ENCODE peak calls at places on chromosomes 16 and 17, in seven cellular contexts. One of them, this sample, is unnamed.

GRCh38 chr17:63698886-63699637 is 863 bp downstream of the LIMD2 start:
- DNase-seq in NCI-H1436: peak
- DNase-seq in activated CD4-positive, alpha-beta T cell treated with anti-CD3 and anti-CD28 coated beads for 4 hours: peak
- DNase-seq in T-helper 2 cell: peak
- DNase-seq in B cell: peak
- DNase-seq in mesendoderm: peak
- DNase-seq in ecto neural progenitor cell: peak
- DNase-seq in this sample: no peak

GRCh38 chr16:84103678-84104077 is 13.1 kb downstream of the MBTPS1 start:
- DNase-seq in NCI-H1436: no peak
- DNase-seq in activated CD4-positive, alpha-beta T cell treated with anti-CD3 and anti-CD28 coated beads for 4 hours: no peak
- DNase-seq in T-helper 2 cell: no peak
- DNase-seq in B cell: no peak
- DNase-seq in mesendoderm: no peak
- DNase-seq in ecto neural progenitor cell: no peak
- DNase-seq in this sample: no peak

GRCh38 chr16:88376835-88377726 is 5.7 kb upstream of the ZNF469 start:
- DNase-seq in NCI-H1436: no peak
- DNase-seq in activated CD4-positive, alpha-beta T cell treated with anti-CD3 and anti-CD28 coated beads for 4 hours: no peak
- DNase-seq in T-helper 2 cell: no peak
- DNase-seq in B cell: no peak
- DNase-seq in mesendoderm: no peak
- DNase-seq in ecto neural progenitor cell: no peak
- DNase-seq in this sample: no peak

GRCh38 chr17:56638536-56639177 is 45.2 kb downstream of the NOG start:
- DNase-seq in NCI-H1436: no peak
- DNase-seq in activated CD4-positive, alpha-beta T cell treated with anti-CD3 and anti-CD28 coated beads for 4 hours: no peak
- DNase-seq in T-helper 2 cell: no peak
- DNase-seq in B cell: no peak
- DNase-seq in mesendoderm: no peak
- DNase-seq in ecto neural progenitor cell: no peak
- DNase-seq in this sample: no peak

GRCh38 chr17:7133424-7133823 is 18.8 kb upstream of the ASGR2 start:
- DNase-seq in NCI-H1436: no peak
- DNase-seq in activated CD4-positive, alpha-beta T cell treated with anti-CD3 and anti-CD28 coated beads for 4 hours: peak
- DNase-seq in T-helper 2 cell: no peak
- DNase-seq in B cell: peak
- DNase-seq in mesendoderm: peak
- DNase-seq in ecto neural progenitor cell: peak
- DNase-seq in this sample: no peak

GRCh38 chr16:75308011-75308410 is 56.6 kb upstream of the BCAR1 start:
- DNase-seq in NCI-H1436: no peak
- DNase-seq in activated CD4-positive, alpha-beta T cell treated with anti-CD3 and anti-CD28 coated beads for 4 hours: no peak
- DNase-seq in T-helper 2 cell: no peak
- DNase-seq in B cell: no peak
- DNase-seq in mesendoderm: no peak
- DNase-seq in ecto neural progenitor cell: no peak
- DNase-seq in this sample: no peak

GRCh38 chr17:51799240-51799639 is 359.3 kb downstream of the CA10 start:
- DNase-seq in NCI-H1436: no peak
- DNase-seq in activated CD4-positive, alpha-beta T cell treated with anti-CD3 and anti-CD28 coated beads for 4 hours: no peak
- DNase-seq in T-helper 2 cell: no peak
- DNase-seq in B cell: no peak
- DNase-seq in mesendoderm: no peak
- DNase-seq in ecto neural progenitor cell: no peak
- DNase-seq in this sample: no peak

GRCh38 chr16:21963887-21964286 is 10.7 kb downstream of the UQCRC2 start:
- DNase-seq in NCI-H1436: no peak
- DNase-seq in activated CD4-positive, alpha-beta T cell treated with anti-CD3 and anti-CD28 coated beads for 4 hours: no peak
- DNase-seq in T-helper 2 cell: no peak
- DNase-seq in B cell: no peak
- DNase-seq in mesendoderm: no peak
- DNase-seq in ecto neural progenitor cell: no peak
- DNase-seq in this sample: no peak

GRCh38 chr16:49664221-49665215 is 191.4 kb downstream of the ZNF423 start:
- DNase-seq in NCI-H1436: no peak
- DNase-seq in activated CD4-positive, alpha-beta T cell treated with anti-CD3 and anti-CD28 coated beads for 4 hours: no peak
- DNase-seq in T-helper 2 cell: no peak
- DNase-seq in B cell: no peak
- DNase-seq in mesendoderm: no peak
- DNase-seq in ecto neural progenitor cell: no peak
- DNase-seq in this sample: no peak

GRCh38 chr16:12729448-12729847 is 74.2 kb downstream of the CPPED1 start:
- DNase-seq in NCI-H1436: no peak
- DNase-seq in activated CD4-positive, alpha-beta T cell treated with anti-CD3 and anti-CD28 coated beads for 4 hours: no peak
- DNase-seq in T-helper 2 cell: no peak
- DNase-seq in B cell: no peak
- DNase-seq in mesendoderm: no peak
- DNase-seq in ecto neural progenitor cell: no peak
- DNase-seq in this sample: no peak